ENCODE peak calls at places on chromosomes 3 and 15, in seven cellular contexts. One of them, this sample, is unnamed.
A peak's percentile ranks its signal among the peaks of the same experiment; 100 is the strongest.

GRCh38 chr3:171792549-171792948 is 17.7 kb downstream of the PLD1 start:
- DNase-seq in Peyer's patch: no peak
- DNase-seq in MCF 10A: no peak
- DNase-seq in HepG2: peak; percentile 53
- DNase-seq in heart right ventricle: no peak
- DNase-seq in mesothelial cell of epicardium: no peak
- DNase-seq in AG09319: no peak
- DNase-seq in this sample: no peak

GRCh38 chr3:156448300-156448699 is 106.6 kb downstream of the SSR3 start:
- DNase-seq in Peyer's patch: no peak
- DNase-seq in MCF 10A: peak; percentile 47
- DNase-seq in HepG2: peak; percentile 5
- DNase-seq in heart right ventricle: no peak
- DNase-seq in mesothelial cell of epicardium: no peak
- DNase-seq in AG09319: no peak
- DNase-seq in this sample: peak; percentile 42

GRCh38 chr15:57440167-57440566 is 63.9 kb downstream of the CGNL1 start:
- DNase-seq in Peyer's patch: no peak
- DNase-seq in MCF 10A: no peak
- DNase-seq in HepG2: no peak
- DNase-seq in heart right ventricle: no peak
- DNase-seq in mesothelial cell of epicardium: no peak
- DNase-seq in AG09319: no peak
- DNase-seq in this sample: no peak

GRCh38 chr3:122005033-122005565 is 16.9 kb downstream of the ILDR1 start:
- DNase-seq in Peyer's patch: no peak
- DNase-seq in MCF 10A: no peak
- DNase-seq in HepG2: no peak
- DNase-seq in heart right ventricle: no peak
- DNase-seq in mesothelial cell of epicardium: no peak
- DNase-seq in AG09319: no peak
- DNase-seq in this sample: no peak

GRCh38 chr15:77002954-77003912 is 8.3 kb downstream of the PSTPIP1 start:
- DNase-seq in Peyer's patch: peak; percentile 51
- DNase-seq in MCF 10A: no peak
- DNase-seq in HepG2: no peak
- DNase-seq in heart right ventricle: peak; percentile 52
- DNase-seq in mesothelial cell of epicardium: no peak
- DNase-seq in AG09319: no peak
- DNase-seq in this sample: no peak

GRCh38 chr3:143563786-143564185 is 284.5 kb downstream of the SLC9A9 start:
- DNase-seq in Peyer's patch: no peak
- DNase-seq in MCF 10A: no peak
- DNase-seq in HepG2: no peak
- DNase-seq in heart right ventricle: no peak
- DNase-seq in mesothelial cell of epicardium: no peak
- DNase-seq in AG09319: no peak
- DNase-seq in this sample: no peak

GRCh38 chr15:67945951-67946700 is 106.3 kb upstream of the RNU6-1 start:
- DNase-seq in Peyer's patch: no peak
- DNase-seq in MCF 10A: peak; percentile 87
- DNase-seq in HepG2: peak; percentile 98
- DNase-seq in heart right ventricle: peak; percentile 22
- DNase-seq in mesothelial cell of epicardium: peak; percentile 61
- DNase-seq in AG09319: peak; percentile 20
- DNase-seq in this sample: no peak

GRCh38 chr3:41318520-41318919 is 119.2 kb downstream of the CTNNB1 start:
- DNase-seq in Peyer's patch: no peak
- DNase-seq in MCF 10A: peak; percentile 3
- DNase-seq in HepG2: peak; percentile 38
- DNase-seq in heart right ventricle: no peak
- DNase-seq in mesothelial cell of epicardium: no peak
- DNase-seq in AG09319: no peak
- DNase-seq in this sample: peak; percentile 48

GRCh38 chr3:15796771-15797599 is 794 bp downstream of the ANKRD28 start:
- DNase-seq in Peyer's patch: no peak
- DNase-seq in MCF 10A: peak; percentile 77
- DNase-seq in HepG2: peak; percentile 52
- DNase-seq in heart right ventricle: no peak
- DNase-seq in mesothelial cell of epicardium: no peak
- DNase-seq in AG09319: no peak
- DNase-seq in this sample: no peak

GRCh38 chr15:70955151-70955550 is 62.5 kb downstream of the LRRC49 start:
- DNase-seq in Peyer's patch: no peak
- DNase-seq in MCF 10A: no peak
- DNase-seq in HepG2: no peak
- DNase-seq in heart right ventricle: no peak
- DNase-seq in mesothelial cell of epicardium: no peak
- DNase-seq in AG09319: no peak
- DNase-seq in this sample: no peak

GRCh38 chr3:109563149-109563548 is 225.8 kb upstream of the DPPA4 start:
- DNase-seq in Peyer's patch: no peak
- DNase-seq in MCF 10A: no peak
- DNase-seq in HepG2: no peak
- DNase-seq in heart right ventricle: no peak
- DNase-seq in mesothelial cell of epicardium: no peak
- DNase-seq in AG09319: no peak
- DNase-seq in this sample: no peak

GRCh38 chr3:171261487-171261886 is 198.7 kb downstream of the TNIK start:
- DNase-seq in Peyer's patch: no peak
- DNase-seq in MCF 10A: peak; percentile 62
- DNase-seq in HepG2: no peak
- DNase-seq in heart right ventricle: no peak
- DNase-seq in mesothelial cell of epicardium: no peak
- DNase-seq in AG09319: no peak
- DNase-seq in this sample: no peak

GRCh38 chr3:29764059-29764458 is 483.2 kb downstream of the RBMS3 start:
- DNase-seq in Peyer's patch: no peak
- DNase-seq in MCF 10A: peak; percentile 71
- DNase-seq in HepG2: no peak
- DNase-seq in heart right ventricle: no peak
- DNase-seq in mesothelial cell of epicardium: no peak
- DNase-seq in AG09319: peak; percentile 79
- DNase-seq in this sample: no peak

GRCh38 chr15:60087561-60087960 is 83.5 kb downstream of the FOXB1 start:
- DNase-seq in Peyer's patch: no peak
- DNase-seq in MCF 10A: no peak
- DNase-seq in HepG2: no peak
- DNase-seq in heart right ventricle: no peak
- DNase-seq in mesothelial cell of epicardium: no peak
- DNase-seq in AG09319: no peak
- DNase-seq in this sample: no peak

GRCh38 chr3:161599702-161600101 is 103.1 kb downstream of the OTOL1 start:
- DNase-seq in Peyer's patch: no peak
- DNase-seq in MCF 10A: no peak
- DNase-seq in HepG2: no peak
- DNase-seq in heart right ventricle: no peak
- DNase-seq in mesothelial cell of epicardium: no peak
- DNase-seq in AG09319: no peak
- DNase-seq in this sample: no peak

GRCh38 chr3:134757549-134758069 is 37.5 kb upstream of the EPHB1 start:
- DNase-seq in Peyer's patch: no peak
- DNase-seq in MCF 10A: no peak
- DNase-seq in HepG2: no peak
- DNase-seq in heart right ventricle: no peak
- DNase-seq in mesothelial cell of epicardium: no peak
- DNase-seq in AG09319: no peak
- DNase-seq in this sample: no peak

GRCh38 chr15:98938105-98938417 is 69.5 kb downstream of the PGPEP1L start:
- DNase-seq in Peyer's patch: peak; percentile 21
- DNase-seq in MCF 10A: no peak
- DNase-seq in HepG2: no peak
- DNase-seq in heart right ventricle: no peak
- DNase-seq in mesothelial cell of epicardium: no peak
- DNase-seq in AG09319: no peak
- DNase-seq in this sample: no peak

GRCh38 chr3:14889943-14890342 is 57.4 kb upstream of the NR2C2 start:
- DNase-seq in Peyer's patch: no peak
- DNase-seq in MCF 10A: no peak
- DNase-seq in HepG2: no peak
- DNase-seq in heart right ventricle: no peak
- DNase-seq in mesothelial cell of epicardium: no peak
- DNase-seq in AG09319: no peak
- DNase-seq in this sample: no peak

GRCh38 chr3:196969001-196969659 is 497 bp upstream of the PIGZ start:
- DNase-seq in Peyer's patch: peak; percentile 65
- DNase-seq in MCF 10A: peak; percentile 48
- DNase-seq in HepG2: no peak
- DNase-seq in heart right ventricle: peak; percentile 22
- DNase-seq in mesothelial cell of epicardium: no peak
- DNase-seq in AG09319: no peak
- DNase-seq in this sample: peak; percentile 58

GRCh38 chr15:62565620-62566019 is 400.5 kb upstream of the C2CD4B start:
- DNase-seq in Peyer's patch: no peak
- DNase-seq in MCF 10A: no peak
- DNase-seq in HepG2: no peak
- DNase-seq in heart right ventricle: no peak
- DNase-seq in mesothelial cell of epicardium: no peak
- DNase-seq in AG09319: no peak
- DNase-seq in this sample: no peak

GRCh38 chr3:120170223-120170622 is 76.0 kb upstream of the GSK3B start:
- DNase-seq in Peyer's patch: no peak
- DNase-seq in MCF 10A: peak; percentile 93
- DNase-seq in HepG2: no peak
- DNase-seq in heart right ventricle: no peak
- DNase-seq in mesothelial cell of epicardium: no peak
- DNase-seq in AG09319: no peak
- DNase-seq in this sample: no peak

GRCh38 chr3:97301114-97301513 is 463.4 kb upstream of the ARL6 start:
- DNase-seq in Peyer's patch: no peak
- DNase-seq in MCF 10A: no peak
- DNase-seq in HepG2: no peak
- DNase-seq in heart right ventricle: no peak
- DNase-seq in mesothelial cell of epicardium: no peak
- DNase-seq in AG09319: no peak
- DNase-seq in this sample: no peak

GRCh38 chr15:93121994-93122910 is 33.2 kb upstream of the RGMA start:
- DNase-seq in Peyer's patch: no peak
- DNase-seq in MCF 10A: no peak
- DNase-seq in HepG2: no peak
- DNase-seq in heart right ventricle: no peak
- DNase-seq in mesothelial cell of epicardium: no peak
- DNase-seq in AG09319: no peak
- DNase-seq in this sample: no peak

GRCh38 chr3:108297636-108298035 is 1.3 kb downstream of the HHLA2 start:
- DNase-seq in Peyer's patch: no peak
- DNase-seq in MCF 10A: no peak
- DNase-seq in HepG2: no peak
- DNase-seq in heart right ventricle: peak; percentile 26
- DNase-seq in mesothelial cell of epicardium: no peak
- DNase-seq in AG09319: no peak
- DNase-seq in this sample: no peak

GRCh38 chr3:130374908-130375307 is 29.4 kb downstream of the COL6A5 start:
- DNase-seq in Peyer's patch: no peak
- DNase-seq in MCF 10A: no peak
- DNase-seq in HepG2: no peak
- DNase-seq in heart right ventricle: no peak
- DNase-seq in mesothelial cell of epicardium: no peak
- DNase-seq in AG09319: no peak
- DNase-seq in this sample: no peak

GRCh38 chr3:66239513-66240135 is 18.8 kb downstream of the SLC25A26 start:
- DNase-seq in Peyer's patch: no peak
- DNase-seq in MCF 10A: no peak
- DNase-seq in HepG2: no peak
- DNase-seq in heart right ventricle: no peak
- DNase-seq in mesothelial cell of epicardium: no peak
- DNase-seq in AG09319: no peak
- DNase-seq in this sample: no peak

GRCh38 chr3:18288243-18288642 is 136.9 kb downstream of the SATB1 start:
- DNase-seq in Peyer's patch: no peak
- DNase-seq in MCF 10A: no peak
- DNase-seq in HepG2: no peak
- DNase-seq in heart right ventricle: no peak
- DNase-seq in mesothelial cell of epicardium: no peak
- DNase-seq in AG09319: no peak
- DNase-seq in this sample: no peak

DNA sequence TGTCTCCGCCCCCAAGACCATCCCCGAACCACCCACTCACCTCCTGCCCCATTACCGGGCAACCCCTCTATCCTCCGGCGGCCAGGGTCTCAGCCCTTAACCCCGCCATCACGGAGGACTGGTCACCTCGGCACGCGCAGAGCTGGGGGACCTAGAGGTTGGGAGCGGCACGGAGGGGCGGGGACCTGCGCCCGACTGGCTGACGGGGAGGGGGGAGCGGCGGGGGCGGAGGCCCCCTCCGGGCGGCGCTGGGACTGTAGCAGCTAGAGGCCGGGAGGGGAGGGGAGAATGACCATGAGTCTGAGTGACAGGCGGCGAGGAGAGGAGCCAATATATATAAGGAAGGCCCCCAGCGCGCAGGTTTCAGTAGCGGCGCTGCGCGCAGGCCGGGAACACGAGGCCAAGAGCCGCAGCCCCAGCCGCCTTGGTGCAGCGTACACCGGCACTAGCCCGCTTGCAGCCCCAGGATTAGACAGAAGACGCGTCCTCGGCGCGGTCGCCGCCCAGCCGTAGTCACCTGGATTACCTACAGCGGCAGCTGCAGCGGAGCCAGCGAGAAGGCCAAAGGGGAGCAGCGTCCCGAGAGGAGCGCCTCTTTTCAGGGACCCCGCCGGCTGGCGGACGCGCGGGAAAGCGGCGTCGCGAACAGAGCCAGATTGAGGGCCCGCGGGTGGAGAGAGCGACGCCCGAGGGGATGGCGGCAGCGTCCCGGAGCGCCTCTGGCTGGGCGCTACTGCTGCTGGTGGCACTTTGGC is at the start of gene DLL4:
- DNase-seq in Peyer's patch: peak; percentile 87
- DNase-seq in MCF 10A: peak; percentile 57
- DNase-seq in HepG2: peak; percentile 54
- DNase-seq in heart right ventricle: peak; percentile 89
- DNase-seq in mesothelial cell of epicardium: no peak
- DNase-seq in AG09319: no peak
- DNase-seq in this sample: peak; percentile 83
- TF ChIP-seq CTCF in Peyer's patch: peak; percentile 31
- TF ChIP-seq CTCF in MCF 10A: no peak
- TF ChIP-seq CTCF in HepG2: no peak
- TF ChIP-seq CTCF in heart right ventricle: no peak
- TF ChIP-seq CTCF in mesothelial cell of epicardium: no peak
- TF ChIP-seq CTCF in AG09319: no peak
- TF ChIP-seq CTCF in this sample: peak; percentile 14

GRCh38 chr3:31244929-31245817 is 287.6 kb upstream of the STT3B start:
- DNase-seq in Peyer's patch: no peak
- DNase-seq in MCF 10A: no peak
- DNase-seq in HepG2: peak; percentile 35
- DNase-seq in heart right ventricle: no peak
- DNase-seq in mesothelial cell of epicardium: no peak
- DNase-seq in AG09319: no peak
- DNase-seq in this sample: no peak
- TF ChIP-seq CTCF in Peyer's patch: no peak
- TF ChIP-seq CTCF in MCF 10A: no peak
- TF ChIP-seq CTCF in HepG2: peak; percentile 29
- TF ChIP-seq CTCF in heart right ventricle: no peak
- TF ChIP-seq CTCF in mesothelial cell of epicardium: no peak
- TF ChIP-seq CTCF in AG09319: no peak
- TF ChIP-seq CTCF in this sample: no peak

GRCh38 chr3:185824467-185825378 is at the start of gene IGF2BP2:
- DNase-seq in Peyer's patch: peak; percentile 92
- DNase-seq in MCF 10A: peak; percentile 78
- DNase-seq in HepG2: peak; percentile 74
- DNase-seq in heart right ventricle: peak; percentile 49
- DNase-seq in mesothelial cell of epicardium: peak; percentile 88
- DNase-seq in AG09319: peak; percentile 62
- DNase-seq in this sample: peak; percentile 89
- TF ChIP-seq CTCF in Peyer's patch: peak; percentile 55
- TF ChIP-seq CTCF in MCF 10A: no peak
- TF ChIP-seq CTCF in HepG2: peak; percentile 31
- TF ChIP-seq CTCF in heart right ventricle: no peak
- TF ChIP-seq CTCF in mesothelial cell of epicardium: peak; percentile 14
- TF ChIP-seq CTCF in AG09319: no peak
- TF ChIP-seq CTCF in this sample: no peak

GRCh38 chr3:101729586-101729985 is 5.2 kb downstream of the CEP97 start:
- DNase-seq in Peyer's patch: no peak
- DNase-seq in MCF 10A: no peak
- DNase-seq in HepG2: no peak
- DNase-seq in heart right ventricle: no peak
- DNase-seq in mesothelial cell of epicardium: no peak
- DNase-seq in AG09319: no peak
- DNase-seq in this sample: no peak
- TF ChIP-seq CTCF in Peyer's patch: no peak
- TF ChIP-seq CTCF in MCF 10A: no peak
- TF ChIP-seq CTCF in HepG2: no peak
- TF ChIP-seq CTCF in heart right ventricle: no peak
- TF ChIP-seq CTCF in mesothelial cell of epicardium: no peak
- TF ChIP-seq CTCF in AG09319: no peak
- TF ChIP-seq CTCF in this sample: no peak